ENCODE peak calls at places on chromosomes 3 and 15, in eight cellular contexts. S is esophagus muscularis mucosa, X is IMR-90, P is A549, L is ovary, I is transverse colon, K is breast epithelium, O is GM12878. F is an unnamed sample. For H3K4me1, the result is how much of the 10 kb centered on the place peaks cover.

GRCh38 chr3:135325096-135325495 is 530.0 kb downstream of the EPHB1 start:
- DNase-seq in X (no peak), P (no peak), S (peak), L (no peak), K (peak), O (no peak), I (peak), F (no peak)

GRCh38 chr15:90809536-90809935 is 58.9 kb upstream of the FURIN start:
- DNase-seq in L (no peak), S (no peak), P (no peak), O (no peak), K (no peak), I (no peak), X (peak), F (no peak)

GRCh38 chr3:64144241-64144900 is 80.9 kb downstream of the PRICKLE2 start:
- DNase-seq in O (no peak), S (no peak), X (no peak), L (no peak), K (no peak), P (no peak), I (no peak), F (no peak)

GRCh38 chr3:47098910-47099309 is 65.0 kb downstream of the SETD2 start:
- DNase-seq in L (no peak), S (no peak), I (no peak), P (no peak), X (no peak), O (no peak), K (no peak), F (no peak)

GRCh38 chr3:16881896-16882645 is 2.7 kb upstream of the PLCL2 start:
- DNase-seq in X (no peak), K (no peak), P (no peak), O (no peak), L (no peak), S (no peak), I (no peak), F (no peak)

GRCh38 chr15:84765675-84766074 is 17.3 kb downstream of the ZNF592 start:
- DNase-seq in L (no peak), S (no peak), I (no peak), X (no peak), K (no peak), O (no peak), P (no peak), F (no peak)

GRCh38 chr3:108410531-108410984 is 99.8 kb downstream of the MYH15 start:
- DNase-seq in S (no peak), I (no peak), P (no peak), X (no peak), O (no peak), K (no peak), L (no peak), F (no peak)

GRCh38 chr3:97009427-97010019 is 195.1 kb downstream of the EPHA6 start:
- DNase-seq in X (no peak), P (no peak), O (no peak), I (no peak), K (no peak), S (no peak), L (no peak), F (no peak)

GRCh38 chr3:167631471-167631870 is 22.3 kb downstream of the WDR49 start:
- DNase-seq in S (no peak), O (no peak), L (no peak), K (no peak), X (no peak), I (no peak), P (no peak), F (no peak)

GRCh38 chr3:134974621-134975020 is 179.6 kb downstream of the EPHB1 start:
- DNase-seq in S (no peak), I (no peak), L (no peak), P (no peak), O (no peak), X (no peak), K (no peak), F (no peak)

GRCh38 chr15:89753855-89754254 is 2.8 kb upstream of the MESP1 start:
- DNase-seq in I (no peak), P (no peak), O (no peak), S (no peak), L (no peak), X (no peak), K (no peak), F (no peak)

GRCh38 chr3:102449341-102449740 is 14.5 kb downstream of the ZPLD1 start:
- DNase-seq in S (no peak), O (no peak), P (no peak), X (peak), L (no peak), K (no peak), I (no peak), F (no peak)

GRCh38 chr3:17052348-17052747 is 167.6 kb downstream of the PLCL2 start:
- DNase-seq in L (no peak), K (no peak), X (no peak), P (no peak), O (no peak), S (no peak), I (no peak), F (no peak)

GRCh38 chr3:165502707-165503106 is 306.5 kb upstream of the SLITRK3 start:
- DNase-seq in P (no peak), I (no peak), S (no peak), X (no peak), L (no peak), O (no peak), K (no peak), F (no peak)

GRCh38 chr15:31392761-31393401 is 66.2 kb downstream of the KLF13 start:
- DNase-seq in S (no peak), O (no peak), L (no peak), X (no peak), I (peak), K (no peak), P (no peak), F (peak)

GRCh38 chr3:28860307-28860706 is 420.6 kb upstream of the RBMS3 start:
- DNase-seq in X (no peak), S (no peak), P (no peak), K (peak), O (no peak), I (no peak), L (no peak), F (no peak)

GRCh38 chr3:13528217-13528801 is 20.6 kb upstream of the FBLN2 start:
- DNase-seq in K (no peak), O (no peak), I (no peak), S (no peak), L (no peak), X (no peak), P (peak), F (peak)

GRCh38 chr3:129326591-129326990 is 47.9 kb downstream of the HMCES start:
- DNase-seq in S (no peak), P (no peak), L (no peak), O (no peak), I (no peak), K (no peak), X (no peak), F (no peak)

GRCh38 chr3:161879470-161879869 is 382.9 kb downstream of the OTOL1 start:
- DNase-seq in P (no peak), O (no peak), I (no peak), S (no peak), K (no peak), L (no peak), X (no peak), F (no peak)

GRCh38 chr15:59327942-59328341 is 44.7 kb downstream of the MYO1E start:
- DNase-seq in X (no peak), L (no peak), P (no peak), I (no peak), O (no peak), K (no peak), S (no peak), F (peak)
- H3K4me1 ChIP-seq in X (under half), L (under half), P (half or more), I (under half), O (half or more), K (under half), S (under half), F (under half)

DNA sequence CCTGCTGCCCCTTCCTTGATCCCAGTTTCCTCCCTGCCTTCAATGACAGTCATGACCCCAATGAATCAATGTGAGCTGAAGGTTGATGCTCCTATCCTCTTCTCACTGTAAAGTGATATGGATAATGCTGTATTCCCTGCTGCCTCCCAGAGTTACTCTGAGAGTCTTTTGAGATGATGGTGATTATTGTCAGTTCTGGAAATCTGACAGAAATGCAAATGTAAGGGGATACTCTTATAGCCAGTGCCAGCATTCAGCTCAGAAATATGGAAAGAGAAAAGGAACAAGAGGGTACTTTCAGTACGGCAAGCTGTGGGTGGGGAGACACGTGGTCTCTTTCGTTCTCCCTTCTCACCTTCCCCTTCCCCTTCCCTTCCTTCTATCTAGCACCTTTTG is 70.0 kb downstream of the ARNT2 start:
- DNase-seq in L (no peak), P (no peak), S (no peak), I (no peak), K (no peak), X (no peak), O (no peak), F (no peak)
- TF ChIP-seq POLR2A in L (no peak), P (no peak), S (no peak), I (no peak), K (no peak), X (no peak), O (no peak), F (no peak)

DNA sequence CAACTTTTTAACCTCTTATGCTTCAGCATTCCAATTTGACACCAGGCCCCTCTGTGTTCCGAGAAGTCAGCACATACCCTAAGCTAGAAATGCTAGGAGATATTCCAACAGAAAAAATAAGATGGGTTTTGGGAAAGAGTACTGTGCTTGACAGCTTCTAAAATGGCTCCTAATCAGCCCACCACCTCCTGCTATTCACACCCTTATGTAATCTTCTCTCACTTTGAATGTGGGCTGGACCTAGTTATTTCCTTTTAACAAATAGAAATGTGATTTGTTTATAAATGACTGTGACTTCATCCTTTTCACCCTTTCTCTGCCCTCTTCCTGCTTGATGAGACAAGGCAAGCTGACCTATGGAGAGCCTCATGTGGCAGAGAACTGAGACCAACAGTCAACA is 961.2 kb downstream of the FHIT start:
- DNase-seq in K (no peak), I (no peak), O (no peak), X (no peak), P (no peak), L (no peak), S (no peak), F (no peak)
- H3K4me1 ChIP-seq in K (under half), I (under half), O (under half), X (under half), P (under half), L (under half), S (under half), F (under half)

GRCh38 chr15:71202712-71203111 is 87.4 kb downstream of the THSD4 start:
- DNase-seq in P (no peak), O (no peak), I (no peak), L (no peak), S (no peak), X (no peak), K (no peak), F (no peak)
- TF ChIP-seq POLR2A in P (no peak), O (no peak), I (no peak), L (no peak), S (no peak), X (no peak), K (no peak), F (no peak)

F was measured in Peyer's patch.